ENCODE peak calls at places on chromosomes 1 and 21, in four cellular contexts. H, D, Q and S are unnamed samples.

GRCh38 chr1:2896824-2897223 is 95.3 kb upstream of the TTC34 start:
- DNase-seq in H (no peak), D (no peak), Q (no peak), S (no peak)

GRCh38 chr1:71494163-71494562 is 413.3 kb upstream of the ZRANB2 start:
- DNase-seq in H (no peak), D (no peak), Q (no peak), S (no peak)

GRCh38 chr1:200905411-200906052 is 10.8 kb downstream of the INAVA start:
- DNase-seq in H (no peak), D (no peak), Q (no peak), S (no peak)

GRCh38 chr1:23957096-23957495 is 2.5 kb upstream of the PNRC2 start:
- DNase-seq in H (no peak), D (peak), Q (no peak), S (no peak)

GRCh38 chr1:20846461-20847374 is 59.6 kb upstream of the HP1BP3 start:
- DNase-seq in H (no peak), D (no peak), Q (no peak), S (no peak)

GRCh38 chr1:100578201-100578600 is 40.3 kb downstream of the GPR88 start:
- DNase-seq in H (no peak), D (no peak), Q (no peak), S (no peak)

GRCh38 chr1:34476371-34476770 is 278.5 kb upstream of the GJB5 start:
- DNase-seq in H (no peak), D (no peak), Q (no peak), S (no peak)

GRCh38 chr1:33667386-33668282 is 195.2 kb downstream of the ZSCAN20 start:
- DNase-seq in H (no peak), D (no peak), Q (no peak), S (no peak)

GRCh38 chr1:182197555-182197954 is 136.0 kb upstream of the ZNF648 start:
- DNase-seq in H (no peak), D (no peak), Q (no peak), S (no peak)

GRCh38 chr1:219726480-219727272 is 113.8 kb upstream of the ZC3H11B start:
- DNase-seq in H (no peak), D (no peak), Q (no peak), S (no peak)

DNA sequence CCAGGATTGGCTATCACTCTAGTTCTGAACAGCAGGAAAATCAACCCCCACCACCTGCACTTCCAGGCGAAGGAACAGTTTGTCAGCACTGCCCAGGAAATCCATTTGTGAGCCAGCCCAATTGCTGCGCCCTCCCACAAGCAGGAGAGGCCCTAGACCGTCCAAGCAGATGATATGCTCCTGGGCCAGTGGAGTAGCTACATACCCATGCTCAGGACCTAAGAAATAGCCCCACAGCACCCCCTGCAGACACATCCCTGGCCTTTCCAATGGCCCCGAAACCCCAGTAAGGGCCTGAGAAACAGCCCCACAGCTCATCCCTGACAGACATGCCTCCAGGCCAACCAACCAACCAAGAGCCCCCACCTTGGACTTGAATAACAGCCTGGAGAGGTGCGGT is 111.5 kb upstream of the ZC3H11B start:
- DNase-seq in H (peak), D (no peak), Q (no peak), S (no peak)
- TF ChIP-seq CTCF in H (peak), D (no peak), Q (no peak), S (no peak)

GRCh38 chr21:41358193-41359166 is 3.3 kb upstream of the MX2 start:
- DNase-seq in H (peak), D (no peak), Q (no peak), S (no peak)

GRCh38 chr21:41360072-41360821 is 1.6 kb upstream of the MX2 start:
- DNase-seq in H (peak), D (no peak), Q (no peak), S (no peak)

GRCh38 chr21:41357546-41357945 is 4.3 kb upstream of the MX2 start:
- DNase-seq in H (peak), D (no peak), Q (no peak), S (peak)

GRCh38 chr21:41361053-41361785 is 608 bp upstream of the MX2 start:
- DNase-seq in H (peak), D (no peak), Q (no peak), S (no peak)

DNA sequence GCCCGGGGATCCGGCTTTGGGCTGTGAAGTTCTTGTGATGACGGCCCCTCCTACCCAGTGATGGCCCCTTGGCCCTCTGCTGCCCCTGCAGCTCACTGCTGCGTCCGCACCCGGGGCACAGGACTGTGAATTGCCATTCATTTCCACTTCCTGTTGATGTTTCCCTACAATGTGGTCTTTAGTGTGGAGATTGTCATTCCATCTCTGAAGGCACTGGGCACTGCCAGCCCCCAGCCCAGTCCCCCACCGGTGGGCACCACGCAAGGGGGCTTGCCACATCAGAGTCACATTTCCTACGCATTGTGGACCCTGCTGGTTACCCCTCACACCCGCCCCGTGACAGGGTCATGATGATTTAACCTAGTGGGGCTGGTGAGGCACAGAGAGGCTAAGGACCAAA is 2.5 kb upstream of the MX2 start:
- DNase-seq in H (peak), D (no peak), Q (no peak), S (peak)
- TF ChIP-seq CTCF in H (peak), D (no peak), Q (no peak), S (no peak)

GRCh38 chr1:90295534-90295933 is 300.6 kb downstream of the ZNF326 start:
- DNase-seq in H (no peak), D (no peak), Q (no peak), S (no peak)
- TF ChIP-seq CTCF in H (peak), D (no peak), Q (no peak), S (no peak)

GRCh38 chr1:45521413-45522323 is at the start of gene PRDX1:
- DNase-seq in H (peak), D (peak), Q (peak), S (peak)
- TF ChIP-seq CTCF in H (peak), D (peak), Q (no peak), S (no peak)

GRCh38 chr1:226650236-226650841 is 88.7 kb downstream of the ITPKB start:
- DNase-seq in H (peak), D (no peak), Q (no peak), S (no peak)
- TF ChIP-seq CTCF in H (peak), D (no peak), Q (no peak), S (no peak)